ENCODE peak calls at places on chromosomes 7 and 10, in eight cellular contexts. A is upper lobe of left lung, C is Peyer's patch, Z is heart left ventricle, H is A549, R is lower leg skin, O is adrenal gland, M is prostate gland. L is an unnamed sample.

GRCh38 chr10:122852261-122852660 is 6.6 kb upstream of the CUZD1 start:
- DNase-seq in A (no peak), C (no peak), Z (no peak), H (no peak), R (no peak), O (no peak), M (no peak), L (no peak)

GRCh38 chr7:81482600-81483186 is 287.2 kb downstream of the HGF start:
- DNase-seq in A (no peak), C (no peak), Z (no peak), H (peak), R (no peak), O (no peak), M (no peak), L (no peak)

GRCh38 chr7:73920406-73921134 is 59.6 kb downstream of the TMEM270 start:
- DNase-seq in A (no peak), C (no peak), Z (no peak), H (no peak), R (peak), O (no peak), M (no peak), L (no peak)

GRCh38 chr7:70298780-70299446 is 700.6 kb downstream of the AUTS2 start:
- DNase-seq in A (no peak), C (no peak), Z (no peak), H (no peak), R (no peak), O (no peak), M (no peak), L (no peak)

GRCh38 chr10:48274636-48275035 is at the start of gene FRMPD2:
- DNase-seq in A (peak), C (no peak), Z (no peak), H (no peak), R (peak), O (no peak), M (no peak), L (no peak)

GRCh38 chr7:142243823-142244222 is 14.0 kb downstream of the PRSS58 start:
- DNase-seq in A (peak), C (no peak), Z (no peak), H (no peak), R (no peak), O (no peak), M (no peak), L (no peak)

GRCh38 chr10:8365935-8366911 is 311.7 kb downstream of the GATA3 start:
- DNase-seq in A (no peak), C (no peak), Z (no peak), H (peak), R (no peak), O (no peak), M (no peak), L (no peak)

GRCh38 chr7:95906871-95907270 is 134.5 kb downstream of the DYNC1I1 start:
- DNase-seq in A (no peak), C (no peak), Z (no peak), H (no peak), R (no peak), O (no peak), M (no peak), L (no peak)

GRCh38 chr10:11528286-11528685 is 83.2 kb downstream of the USP6NL start:
- DNase-seq in A (no peak), C (no peak), Z (no peak), H (no peak), R (no peak), O (no peak), M (no peak), L (no peak)

GRCh38 chr10:95559466-95559865 is 1.7 kb downstream of the SORBS1 start:
- DNase-seq in A (no peak), C (no peak), Z (no peak), H (no peak), R (no peak), O (no peak), M (no peak), L (no peak)

GRCh38 chr7:141737118-141737835 is 881 bp upstream of the SSBP1 start:
- DNase-seq in A (no peak), C (peak), Z (no peak), H (peak), R (no peak), O (peak), M (no peak), L (peak)

GRCh38 chr7:95396136-95397032 is at the start of gene PON3:
- DNase-seq in A (peak), C (peak), Z (no peak), H (peak), R (no peak), O (no peak), M (no peak), L (peak)

GRCh38 chr7:42883950-42884349 is 27.9 kb downstream of the C7orf25 start:
- DNase-seq in A (peak), C (no peak), Z (no peak), H (peak), R (no peak), O (peak), M (peak), L (no peak)

GRCh38 chr10:114573330-114574045 is 84.6 kb downstream of the ABLIM1 start:
- DNase-seq in A (no peak), C (no peak), Z (no peak), H (no peak), R (no peak), O (peak), M (no peak), L (no peak)

GRCh38 chr10:89283174-89283987 is 18.5 kb upstream of the IFIT2 start:
- DNase-seq in A (no peak), C (no peak), Z (no peak), H (no peak), R (no peak), O (peak), M (no peak), L (no peak)

GRCh38 chr10:121270906-121271305 is 327.3 kb downstream of the FGFR2 start:
- DNase-seq in A (no peak), C (no peak), Z (no peak), H (no peak), R (no peak), O (no peak), M (no peak), L (no peak)

GRCh38 chr7:132351858-132352539 is 224.3 kb downstream of the PLXNA4 start:
- DNase-seq in A (no peak), C (no peak), Z (no peak), H (no peak), R (no peak), O (no peak), M (no peak), L (no peak)

GRCh38 chr10:108204528-108205313 is 1040.2 kb upstream of the SORCS1 start:
- DNase-seq in A (no peak), C (no peak), Z (no peak), H (peak), R (no peak), O (no peak), M (no peak), L (peak)

GRCh38 chr7:43110790-43111362 is 1.6 kb upstream of the HECW1 start:
- DNase-seq in A (no peak), C (no peak), Z (no peak), H (no peak), R (no peak), O (no peak), M (no peak), L (no peak)

GRCh38 chr10:80596391-80597257 is 58.9 kb downstream of the SH2D4B start:
- DNase-seq in A (no peak), C (no peak), Z (no peak), H (peak), R (peak), O (peak), M (no peak), L (peak)

GRCh38 chr10:131805696-131806095 is 95.1 kb upstream of the PPP2R2D start:
- DNase-seq in A (no peak), C (no peak), Z (peak), H (no peak), R (no peak), O (no peak), M (no peak), L (no peak)

GRCh38 chr7:22373911-22374310 is 17.0 kb upstream of the RAPGEF5 start:
- DNase-seq in A (no peak), C (no peak), Z (no peak), H (no peak), R (no peak), O (no peak), M (no peak), L (no peak)

GRCh38 chr10:99234739-99235468 is 748 bp downstream of the HPSE2 start:
- DNase-seq in A (no peak), C (no peak), Z (no peak), H (no peak), R (no peak), O (no peak), M (no peak), L (no peak)

GRCh38 chr10:87862644-87863101 is 660 bp downstream of the KLLN start:
- DNase-seq in A (no peak), C (no peak), Z (no peak), H (no peak), R (no peak), O (no peak), M (no peak), L (no peak)

GRCh38 chr7:97851725-97852124 is 20.5 kb downstream of the ASNS start:
- DNase-seq in A (no peak), C (no peak), Z (no peak), H (no peak), R (no peak), O (peak), M (no peak), L (no peak)

GRCh38 chr7:47817922-47818321 is 130.3 kb downstream of the PKD1L1 start:
- DNase-seq in A (no peak), C (no peak), Z (no peak), H (no peak), R (peak), O (peak), M (no peak), L (no peak)

GRCh38 chr10:60208676-60209269 is 180.9 kb downstream of the ANK3 start:
- DNase-seq in A (no peak), C (no peak), Z (no peak), H (peak), R (no peak), O (no peak), M (no peak), L (no peak)

GRCh38 chr10:129231821-129232220 is 235.2 kb upstream of the MGMT start:
- DNase-seq in A (no peak), C (no peak), Z (no peak), H (no peak), R (no peak), O (no peak), M (no peak), L (no peak)

GRCh38 chr7:14016950-14017349 is 27.5 kb upstream of the ETV1 start:
- DNase-seq in A (no peak), C (no peak), Z (no peak), H (no peak), R (no peak), O (no peak), M (no peak), L (no peak)

GRCh38 chr7:72925546-72926120 is 738 bp downstream of the POM121 start:
- DNase-seq in A (peak), C (no peak), Z (no peak), H (no peak), R (peak), O (no peak), M (no peak), L (no peak)

GRCh38 chr7:17844514-17845196 is 95.6 kb downstream of the SNX13 start:
- DNase-seq in A (no peak), C (no peak), Z (no peak), H (no peak), R (no peak), O (no peak), M (peak), L (no peak)

GRCh38 chr10:89759531-89759930 is 58.1 kb downstream of the KIF20B start:
- DNase-seq in A (no peak), C (no peak), Z (no peak), H (no peak), R (no peak), O (no peak), M (no peak), L (no peak)

GRCh38 chr7:107661081-107661864 is 645 bp downstream of the SLC26A4 start:
- DNase-seq in A (peak), C (peak), Z (peak), H (peak), R (peak), O (peak), M (peak), L (peak)

GRCh38 chr7:86226191-86226590 is 417.5 kb upstream of the GRM3 start:
- DNase-seq in A (peak), C (no peak), Z (peak), H (no peak), R (no peak), O (no peak), M (no peak), L (no peak)

GRCh38 chr10:125158528-125159485 is 1.6 kb downstream of the CTBP2 start:
- DNase-seq in A (peak), C (peak), Z (peak), H (peak), R (peak), O (peak), M (no peak), L (peak)

GRCh38 chr7:28623863-28624262 is 211.5 kb downstream of the CREB5 start:
- DNase-seq in A (no peak), C (no peak), Z (no peak), H (peak), R (no peak), O (no peak), M (no peak), L (no peak)

GRCh38 chr10:74672430-74672829 is 154.0 kb upstream of the KAT6B start:
- DNase-seq in A (no peak), C (no peak), Z (no peak), H (no peak), R (no peak), O (no peak), M (no peak), L (no peak)
- TF ChIP-seq CTCF in A (no peak), C (no peak), Z (no peak), H (no peak), R (no peak), O (no peak), M (no peak), L (no peak)

GRCh38 chr7:135186841-135187253 is 16.3 kb upstream of the CYREN start:
- DNase-seq in A (peak), C (no peak), Z (no peak), H (no peak), R (peak), O (no peak), M (no peak), L (no peak)
- TF ChIP-seq POLR2A in A (no peak), C (no peak), Z (no peak), H (no peak), R (no peak), O (no peak), M (no peak), L (no peak)

DNA sequence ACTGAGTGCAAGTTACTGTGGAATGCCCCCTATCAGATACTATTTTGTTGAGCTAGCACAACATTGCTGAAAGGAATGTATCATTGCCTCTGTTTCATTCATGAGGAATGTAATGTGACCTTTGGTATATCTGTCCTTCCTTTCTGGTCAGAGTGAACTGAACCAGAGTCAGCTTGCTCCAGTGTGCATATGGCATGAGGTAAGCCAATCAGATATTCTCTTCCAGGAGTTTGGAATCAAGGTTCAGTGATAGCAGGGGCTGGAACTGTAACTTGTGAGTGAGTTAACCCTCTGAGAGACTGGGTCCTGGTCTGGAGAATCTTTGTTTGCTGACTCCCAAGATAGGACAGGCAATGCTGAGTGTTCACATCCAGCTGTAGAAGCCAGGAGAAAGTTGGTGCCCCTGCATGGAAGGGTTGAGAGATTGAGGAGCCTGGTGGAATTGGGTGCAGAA is 45.3 kb upstream of the OSBPL3 start:
- DNase-seq in A (no peak), C (no peak), Z (no peak), H (peak), R (no peak), O (no peak), M (no peak), L (no peak)
- TF ChIP-seq CTCF in A (no peak), C (no peak), Z (no peak), H (no peak), R (no peak), O (no peak), M (no peak), L (no peak)

DNA sequence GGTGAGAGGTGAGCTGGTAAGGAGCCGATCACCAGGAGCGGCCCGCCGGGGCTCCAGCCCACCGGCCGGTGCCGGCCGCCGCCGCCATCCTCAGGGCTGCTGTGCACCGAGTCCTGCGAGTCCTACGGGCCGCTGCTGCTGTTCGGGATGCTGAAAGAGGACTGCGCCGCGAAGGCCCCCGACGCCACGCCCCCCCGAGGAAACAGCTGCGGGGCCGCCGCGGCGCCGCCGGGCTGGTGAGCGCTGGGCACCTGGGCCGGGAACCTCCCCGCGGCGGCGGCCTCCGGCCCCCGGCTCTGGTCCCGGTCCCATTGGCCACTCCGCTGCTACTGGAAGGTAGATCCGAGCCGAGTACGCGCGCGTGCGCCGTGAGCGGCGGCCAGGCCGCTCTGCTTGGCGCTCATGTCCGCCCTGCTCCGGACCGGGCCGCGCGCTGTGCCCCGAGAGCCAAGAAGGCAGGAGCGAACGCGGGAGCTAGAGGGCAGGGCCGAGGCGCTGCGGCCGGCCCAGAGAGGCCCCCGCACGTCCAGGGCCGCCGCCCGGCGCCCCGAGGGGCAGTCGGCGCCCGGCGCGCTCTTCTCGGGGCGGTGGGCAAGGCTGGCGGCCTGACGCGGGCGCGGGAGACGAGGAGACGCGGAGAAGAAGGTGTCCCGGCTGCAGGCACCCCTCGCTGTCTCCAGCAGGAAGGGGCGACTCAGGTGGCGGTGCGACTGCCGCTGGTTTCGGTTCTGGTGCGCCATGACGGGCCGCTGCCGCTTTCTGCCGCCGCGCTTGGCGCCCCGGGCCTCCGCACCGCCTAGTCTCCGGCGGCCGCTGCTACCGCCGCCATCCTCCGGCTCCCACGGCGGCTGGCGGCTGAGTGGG is 121.3 kb upstream of the WIPF3 start:
- DNase-seq in A (peak), C (peak), Z (peak), H (peak), R (peak), O (peak), M (peak), L (peak)
- TF ChIP-seq POLR2A in A (no peak), C (peak), Z (no peak), H (peak), R (no peak), O (peak), M (peak), L (peak)

GRCh38 chr10:34956756-34957155 is 133.4 kb downstream of the CUL2 start:
- DNase-seq in A (no peak), C (no peak), Z (no peak), H (peak), R (no peak), O (no peak), M (no peak), L (no peak)
- TF ChIP-seq CTCF in A (no peak), C (no peak), Z (no peak), H (no peak), R (no peak), O (no peak), M (no peak), L (no peak)

GRCh38 chr7:128405345-128406146 is 4.2 kb downstream of the IMPDH1 start:
- DNase-seq in A (peak), C (peak), Z (peak), H (no peak), R (peak), O (peak), M (no peak), L (peak)
- TF ChIP-seq POLR2A in A (no peak), C (no peak), Z (peak), H (peak), R (no peak), O (no peak), M (no peak), L (no peak)

GRCh38 chr10:82084904-82085303 is 209.9 kb downstream of the NRG3 start:
- DNase-seq in A (no peak), C (no peak), Z (no peak), H (no peak), R (no peak), O (no peak), M (no peak), L (no peak)
- TF ChIP-seq CTCF in A (no peak), C (no peak), Z (no peak), H (no peak), R (no peak), O (no peak), M (no peak), L (no peak)

L was measured in transverse colon.